ENCODE peak calls at places on chromosomes 1 and 21, in four cellular contexts. R is heart left ventricle, K is testis, D is IMR-90. H is an unnamed sample.

GRCh38 chr1:222071313-222071886 is 329.5 kb upstream of the DUSP10 start:
- DNase-seq in R (no peak), K (peak; percentile 18), D (no peak), H (no peak)

GRCh38 chr1:205436776-205437485 is 15.1 kb upstream of the LEMD1 start:
- DNase-seq in R (no peak), K (no peak), D (no peak), H (no peak)

GRCh38 chr1:220339581-220339980 is 67.3 kb upstream of the RAB3GAP2 start:
- DNase-seq in R (no peak), K (no peak), D (no peak), H (no peak)

GRCh38 chr1:68331117-68331865 is 99.0 kb upstream of the WLS start:
- DNase-seq in R (no peak), K (no peak), D (peak; percentile 97), H (no peak)

GRCh38 chr1:9179450-9179849 is 50.5 kb upstream of the GPR157 start:
- DNase-seq in R (no peak), K (no peak), D (no peak), H (no peak)

GRCh38 chr1:33162141-33162540 is 19.7 kb downstream of the TRIM62 start:
- DNase-seq in R (peak; percentile 8), K (no peak), D (no peak), H (no peak)

GRCh38 chr1:212147581-212148033 is 112.1 kb downstream of the DTL start:
- DNase-seq in R (no peak), K (no peak), D (no peak), H (no peak)

GRCh38 chr1:238991730-238992490 is 394.5 kb upstream of the CHRM3 start:
- DNase-seq in R (no peak), K (no peak), D (no peak), H (no peak)

GRCh38 chr1:77179632-77180031 is 39.6 kb downstream of the PIGK start:
- DNase-seq in R (no peak), K (no peak), D (no peak), H (no peak)

GRCh38 chr1:91712981-91713841 is 172.7 kb downstream of the TGFBR3 start:
- DNase-seq in R (peak; percentile 73), K (peak; percentile 29), D (peak; percentile 78), H (no peak)

GRCh38 chr1:84382127-84382526 is 16.2 kb upstream of the DNASE2B start:
- DNase-seq in R (no peak), K (no peak), D (peak; percentile 60), H (no peak)

GRCh38 chr1:172203135-172203823 is 217.2 kb upstream of the C1orf105 start:
- DNase-seq in R (no peak), K (no peak), D (peak; percentile 19), H (no peak)

GRCh38 chr1:234656981-234657651 is 47.1 kb upstream of the IRF2BP2 start:
- DNase-seq in R (no peak), K (no peak), D (peak; percentile 99), H (no peak)

GRCh38 chr21:31201548-31201947 is 142.5 kb downstream of the TIAM1 start:
- DNase-seq in R (no peak), K (peak; percentile 74), D (peak; percentile 50), H (no peak)

GRCh38 chr1:161905269-161905884 is 118.3 kb downstream of the OLFML2B start:
- DNase-seq in R (no peak), K (peak; percentile 30), D (peak; percentile 20), H (no peak)

DNA sequence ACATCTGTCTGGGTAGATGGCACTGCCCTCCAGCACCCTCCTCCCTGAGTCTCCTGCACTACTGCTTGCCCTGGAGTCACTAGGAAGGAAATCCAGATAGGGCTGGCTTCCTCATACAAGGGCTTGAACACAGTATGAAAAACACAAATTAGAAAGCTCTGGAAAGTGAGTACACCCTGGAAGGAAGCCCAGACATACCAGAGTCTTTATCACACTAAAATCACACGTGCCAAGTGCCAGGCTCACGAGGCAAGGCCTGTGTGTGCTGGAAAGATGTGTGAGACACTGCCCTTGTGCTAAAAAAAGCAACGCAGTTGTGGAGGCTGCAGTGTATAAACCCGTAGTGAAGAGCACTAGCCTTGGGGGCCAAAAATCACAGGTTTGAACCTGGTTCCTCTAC is 28.3 kb upstream of the S100A7 start:
- DNase-seq in R (no peak), K (peak; percentile 60), D (no peak), H (no peak)
- H3K4me3 ChIP-seq in R (no peak overlapping the region), K (no peak overlapping the region), D (no peak overlapping the region), H (no peak overlapping the region)

GRCh38 chr21:16422702-16423101 is 692.9 kb downstream of the USP25 start:
- DNase-seq in R (no peak), K (peak; percentile 35), D (no peak), H (no peak)

GRCh38 chr21:16418663-16419062 is 688.9 kb downstream of the USP25 start:
- DNase-seq in R (no peak), K (no peak), D (no peak), H (no peak)

GRCh38 chr21:16419188-16419874 is 689.5 kb downstream of the USP25 start:
- DNase-seq in R (peak; percentile 81), K (peak; percentile 88), D (peak; percentile 57), H (no peak)

GRCh38 chr21:16420086-16420724 is 690.4 kb downstream of the USP25 start:
- DNase-seq in R (no peak), K (peak; percentile 76), D (peak; percentile 18), H (no peak)

GRCh38 chr21:16418211-16418610 is 688.4 kb downstream of the USP25 start:
- DNase-seq in R (no peak), K (no peak), D (no peak), H (no peak)
- H3K27ac ChIP-seq in R (peak overlapping the region; percentile 86), K (peak overlapping the region; percentile 93), D (no peak overlapping the region), H (no peak overlapping the region)

GRCh38 chr1:53837924-53838653 is at the start of gene NDC1:
- DNase-seq in R (peak; percentile 93), K (peak; percentile 97), D (peak; percentile 96), H (peak; percentile 90)
- TF ChIP-seq POLR2A in R (peak; percentile 34), K (no peak), D (no peak), H (peak; percentile 56)

DNA sequence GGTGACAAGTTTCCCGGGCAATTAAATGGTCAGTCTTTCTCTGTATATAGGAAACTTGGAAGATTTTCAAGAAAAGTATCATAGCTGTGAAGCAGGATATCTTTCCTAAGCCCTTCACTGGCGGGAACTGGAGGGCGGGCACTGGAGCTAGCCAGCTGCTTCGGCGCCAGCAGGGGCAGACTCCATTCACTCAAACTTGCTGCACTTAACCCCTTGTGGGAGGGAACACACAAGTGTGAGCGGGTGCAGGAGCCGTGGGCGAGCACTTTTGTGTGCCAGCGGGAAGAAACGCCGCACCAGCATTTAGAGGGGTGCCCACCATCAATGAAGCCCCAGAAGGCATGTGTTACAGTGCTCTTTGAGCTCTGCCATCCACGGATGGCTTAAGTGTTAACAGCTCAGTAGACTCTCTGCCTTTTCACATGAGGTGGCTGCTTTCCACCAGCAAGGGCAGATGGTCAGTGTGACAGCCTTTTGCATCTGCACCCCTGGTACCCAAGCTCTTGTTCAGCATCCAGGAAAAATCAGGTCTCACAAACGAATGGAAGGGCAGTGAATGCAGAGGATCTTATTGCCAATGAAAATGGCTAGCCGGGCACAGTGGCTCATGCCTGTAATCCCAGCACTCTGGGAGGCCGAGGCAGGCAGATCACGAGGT is 232.0 kb upstream of the KAZN start:
- DNase-seq in R (no peak), K (no peak), D (no peak), H (no peak)
- H3K4me3 ChIP-seq in R (no peak overlapping the region), K (no peak overlapping the region), D (no peak overlapping the region), H (no peak overlapping the region)

H was measured in Peyer's patch.